ENCODE peak calls at places on chromosomes 5 and 9, in seven cellular contexts. K, A, E, C, P, N and B are unnamed samples. For H3K9me3, the result is how much of the 10 kb centered on the place peaks cover.

GRCh38 chr9:114110180-114110579 is 11.1 kb upstream of the KIF12 start:
- ATAC-seq in P (no peak), K (no peak), N (no peak), E (no peak), C (no peak), A (no peak), B (no peak)

GRCh38 chr9:137015976-137016375 is 12.1 kb downstream of the ABCA2 start:
- ATAC-seq in K (no peak), C (no peak), E (no peak), N (no peak), A (no peak), P (no peak), B (no peak)

GRCh38 chr9:138043411-138044345 is 166.1 kb downstream of the CACNA1B start:
- ATAC-seq in P (no peak), A (no peak), N (no peak), E (no peak), K (no peak), C (no peak), B (no peak)

GRCh38 chr5:173718469-173718868 is 102.0 kb upstream of the BOD1 start:
- ATAC-seq in K (no peak), A (no peak), P (no peak), N (no peak), E (no peak), C (no peak), B (no peak)

GRCh38 chr5:17018871-17019270 is 82.8 kb upstream of the MYO10 start:
- ATAC-seq in E (no peak), P (no peak), A (no peak), K (no peak), N (no peak), C (no peak), B (no peak)

GRCh38 chr5:147855774-147856069 is 22.8 kb upstream of the SCGB3A2 start:
- ATAC-seq in E (no peak), C (no peak), N (no peak), K (no peak), P (no peak), A (no peak), B (no peak)

GRCh38 chr5:53416144-53416730 is 64.2 kb upstream of the FST start:
- ATAC-seq in P (no peak), N (peak), K (peak), E (no peak), C (peak), A (no peak), B (no peak)

GRCh38 chr9:30362368-30362767 is 2022.1 kb upstream of the ACO1 start:
- ATAC-seq in E (no peak), C (no peak), N (no peak), P (no peak), K (no peak), A (no peak), B (no peak)

GRCh38 chr5:159971931-159972461 is 36.9 kb upstream of the TTC1 start:
- ATAC-seq in N (no peak), C (peak), E (peak), A (peak), K (no peak), P (peak), B (peak)

GRCh38 chr9:37997636-37998374 is 71.2 kb downstream of the SHB start:
- ATAC-seq in A (no peak), E (no peak), P (no peak), C (no peak), K (no peak), N (no peak), B (no peak)

GRCh38 chr9:134647359-134648115 is 5.9 kb downstream of the COL5A1 start:
- ATAC-seq in E (no peak), P (no peak), K (no peak), A (no peak), N (no peak), C (no peak), B (no peak)

GRCh38 chr9:134645607-134646365 is 4.2 kb downstream of the COL5A1 start:
- ATAC-seq in N (no peak), A (no peak), K (no peak), P (no peak), C (no peak), E (no peak), B (no peak)

GRCh38 chr9:134643306-134643705 is 1.7 kb downstream of the COL5A1 start:
- ATAC-seq in K (no peak), C (no peak), E (no peak), N (no peak), P (peak), A (no peak), B (no peak)

GRCh38 chr9:134642385-134643181 is 980 bp downstream of the COL5A1 start:
- ATAC-seq in K (no peak), A (no peak), E (no peak), C (no peak), P (peak), N (no peak), B (peak)

DNA sequence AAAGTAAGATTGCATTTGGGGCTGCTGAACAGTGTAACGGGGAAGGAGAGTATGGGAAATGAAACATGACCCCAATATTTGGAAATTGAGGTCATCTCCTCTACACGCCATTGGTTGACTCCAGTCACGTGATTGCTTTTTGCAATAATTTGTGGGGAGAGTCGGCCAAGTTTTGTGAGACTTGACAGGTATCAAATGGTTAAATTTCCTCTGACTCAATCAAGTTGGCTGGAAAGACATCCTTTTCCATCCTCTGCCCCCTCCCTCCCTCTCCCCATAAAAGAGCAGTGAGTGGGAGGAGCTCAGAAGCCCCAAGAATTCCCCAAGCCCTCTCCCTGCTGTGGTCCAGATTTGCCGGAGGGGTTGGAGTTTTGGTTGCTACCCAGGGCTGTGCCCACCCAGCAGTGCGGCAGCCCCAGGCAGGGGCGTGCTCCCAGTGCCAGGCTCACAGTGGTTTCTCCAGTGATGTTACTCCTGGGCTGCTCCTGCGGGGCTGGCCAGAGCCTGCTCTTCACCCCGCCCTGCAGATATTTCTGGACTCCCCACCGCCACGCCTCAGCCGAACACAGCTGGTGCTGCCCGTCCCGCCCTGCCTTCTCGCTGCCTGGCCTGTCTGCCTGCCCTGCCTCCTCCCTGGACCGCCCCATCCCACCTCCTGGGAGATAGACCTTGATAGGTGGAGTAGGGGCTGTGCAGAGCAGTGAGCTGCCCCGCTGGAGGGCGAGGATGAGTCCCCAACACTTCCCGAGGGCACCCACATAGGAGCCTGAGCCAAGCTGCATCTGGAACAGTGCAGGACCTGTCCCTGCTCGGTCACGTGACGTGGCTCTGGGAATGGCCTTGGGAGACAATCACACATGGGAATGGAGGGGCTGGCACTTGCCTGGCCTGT is 3.4 kb downstream of the COL5A1 start:
- ATAC-seq in P (peak), C (no peak), N (no peak), A (no peak), E (no peak), K (peak), B (peak)
- TF ChIP-seq POLR2AphosphoS5 in P (peak), C (no peak), N (no peak), A (no peak), E (no peak), K (no peak), B (peak)

DNA sequence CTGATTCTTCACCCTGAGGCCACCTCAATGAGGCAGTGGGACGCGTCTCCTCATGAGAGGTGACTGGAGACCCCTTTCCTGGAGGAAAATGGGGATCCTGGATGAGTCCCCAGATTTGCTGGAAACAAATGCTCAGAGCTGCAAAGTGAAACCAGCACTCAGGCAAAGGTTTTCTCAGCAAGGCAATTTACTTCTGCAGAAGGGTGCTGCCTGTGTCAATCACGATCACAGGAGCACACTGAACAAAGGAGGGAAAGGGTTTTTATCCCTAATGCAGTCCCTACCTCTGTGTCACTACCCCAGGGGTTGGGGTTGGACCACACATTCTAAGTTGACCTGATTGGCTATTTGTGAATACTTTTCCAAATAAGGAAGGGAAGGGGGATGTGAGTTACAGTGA is 69.9 kb upstream of the CDK20 start:
- ATAC-seq in P (no peak), N (no peak), E (no peak), C (no peak), K (no peak), A (no peak), B (no peak)
- H3K9me3 ChIP-seq in P (under half), N (under half), E (under half), C (under half), K (under half), A (under half), B (under half)

DNA sequence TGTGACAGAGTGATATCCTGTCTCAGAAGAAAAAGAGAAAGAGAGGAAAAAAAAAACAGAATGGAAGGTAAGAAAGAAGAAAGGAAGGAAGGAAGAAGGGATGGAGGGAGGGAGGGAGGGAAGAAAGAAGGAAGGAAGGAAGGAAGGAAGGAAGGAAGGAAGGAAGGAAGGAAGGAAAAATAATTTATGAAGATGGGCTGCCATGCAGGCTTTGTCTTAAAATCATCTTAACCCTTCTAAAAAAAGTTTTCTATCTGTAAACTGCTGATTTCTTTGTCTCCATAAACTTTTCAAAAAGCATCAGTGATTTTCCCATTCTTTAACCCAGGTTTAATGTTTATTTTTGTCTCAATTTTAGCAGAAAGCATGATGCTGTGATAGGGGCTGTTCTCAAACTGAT is 1154.1 kb upstream of the CDH6 start:
- ATAC-seq in E (no peak), P (no peak), A (no peak), K (no peak), N (no peak), C (no peak), B (no peak)
- TF ChIP-seq POLR2AphosphoS5 in E (no peak), P (no peak), A (no peak), K (no peak), N (no peak), C (no peak), B (no peak)

GRCh38 chr9:40913096-40913719 is 215.3 kb downstream of the FOXD4L6 start:
- ATAC-seq in A (no peak), E (no peak), K (no peak), P (peak), C (no peak), N (no peak), B (no peak)

GRCh38 chr9:40907657-40908624 is 220.5 kb downstream of the FOXD4L6 start:
- ATAC-seq in N (peak), C (no peak), P (peak), E (no peak), A (no peak), K (no peak), B (no peak)

GRCh38 chr9:40911647-40912046 is 216.8 kb downstream of the FOXD4L6 start:
- ATAC-seq in K (no peak), C (no peak), E (no peak), A (no peak), N (no peak), P (no peak), B (no peak)

GRCh38 chr9:40913928-40914673 is 214.4 kb downstream of the FOXD4L6 start:
- ATAC-seq in C (no peak), E (no peak), P (peak), A (no peak), N (no peak), K (no peak), B (peak)

GRCh38 chr9:40909821-40910220 is 218.7 kb downstream of the FOXD4L6 start:
- ATAC-seq in A (no peak), K (no peak), E (no peak), N (no peak), C (no peak), P (no peak), B (no peak)
- H3K9me3 ChIP-seq in A (half or more), K (under half), E (under half), N (under half), C (under half), P (half or more), B (half or more)